ENCODE peak calls at places on chromosomes 3 and 15, in four cellular contexts. X is A549, A is GM23338, U is HCT116. P is an unnamed sample.
A peak's percentile ranks its signal among the peaks of the same experiment; 100 is the strongest.

GRCh38 chr3:36364260-36364659 is 16.0 kb upstream of the STAC start:
- DNase-seq in U (no peak), A (no peak), X (no peak), P (no peak)

GRCh38 chr3:140630866-140631265 is 47.0 kb upstream of the TRIM42 start:
- DNase-seq in A (no peak), X (no peak), U (no peak), P (no peak)

GRCh38 chr3:138078096-138078495 is 37.3 kb downstream of the DZIP1L start:
- DNase-seq in X (no peak), A (no peak), U (peak; percentile 32), P (no peak)

GRCh38 chr15:57849332-57849731 is 142.8 kb downstream of the POLR2M start:
- DNase-seq in A (no peak), X (no peak), U (no peak), P (no peak)

GRCh38 chr15:76994971-76995945 is at the start of gene PSTPIP1:
- DNase-seq in X (no peak), A (no peak), U (no peak), P (no peak)

GRCh38 chr3:134630506-134630905 is 20.3 kb downstream of the KY start:
- DNase-seq in X (no peak), A (no peak), U (no peak), P (no peak)

GRCh38 chr3:184460276-184460675 is 80.4 kb downstream of the CHRD start:
- DNase-seq in X (no peak), U (no peak), A (no peak), P (no peak)

GRCh38 chr3:66656608-66657007 is 155.8 kb upstream of the LRIG1 start:
- DNase-seq in A (no peak), U (no peak), X (no peak), P (no peak)

GRCh38 chr3:152193673-152194267 is 75.0 kb upstream of the MBNL1 start:
- DNase-seq in A (no peak), U (no peak), X (no peak), P (no peak)

GRCh38 chr3:183779896-183780450 is 45.4 kb downstream of the MAP6D1 start:
- DNase-seq in A (no peak), X (no peak), U (no peak), P (no peak)

GRCh38 chr15:51139091-51139490 is 44.4 kb upstream of the TNFAIP8L3 start:
- DNase-seq in X (no peak), U (no peak), A (no peak), P (no peak)

GRCh38 chr3:23199649-23200048 is 3.5 kb upstream of the UBE2E2 start:
- DNase-seq in A (no peak), X (no peak), U (no peak), P (no peak)

GRCh38 chr3:57959407-57960173 is 48.6 kb upstream of the FLNB start:
- DNase-seq in X (no peak), U (no peak), A (peak; percentile 62), P (no peak)

GRCh38 chr15:31387483-31388118 is 61.0 kb downstream of the KLF13 start:
- DNase-seq in A (no peak), X (no peak), U (no peak), P (no peak)

GRCh38 chr15:60774829-60775228 is 295.9 kb upstream of the ICE2 start:
- DNase-seq in X (no peak), A (no peak), U (no peak), P (no peak)

GRCh38 chr3:178350763-178351162 is 185.5 kb upstream of the KCNMB2 start:
- DNase-seq in A (no peak), U (no peak), X (no peak), P (no peak)

GRCh38 chr3:29914861-29915524 is 634.1 kb downstream of the RBMS3 start:
- DNase-seq in U (peak; percentile 7), X (no peak), A (no peak), P (no peak)

GRCh38 chr3:171806200-171807128 is 3.8 kb downstream of the PLD1 start:
- DNase-seq in U (no peak), A (no peak), X (peak; percentile 36), P (peak; percentile 79)

GRCh38 chr15:89362203-89363101 is 27.8 kb upstream of the POLG start:
- DNase-seq in A (peak; percentile 35), X (no peak), U (no peak), P (no peak)

GRCh38 chr15:87949214-87949933 is 307.2 kb downstream of the NTRK3 start:
- DNase-seq in X (no peak), U (no peak), A (no peak), P (no peak)

GRCh38 chr3:126661965-126662364 is 7.0 kb upstream of the TXNRD3 start:
- DNase-seq in X (no peak), A (no peak), U (no peak), P (no peak)

GRCh38 chr3:61929631-61930030 is 368.3 kb downstream of the PTPRG start:
- DNase-seq in U (no peak), A (no peak), X (no peak), P (no peak)

GRCh38 chr3:185297867-185298266 is 44.0 kb upstream of the EHHADH start:
- DNase-seq in U (no peak), A (no peak), X (no peak), P (no peak)

GRCh38 chr3:23162939-23163338 is 40.2 kb upstream of the UBE2E2 start:
- DNase-seq in X (no peak), U (no peak), A (no peak), P (no peak)

GRCh38 chr3:83513677-83514076 is 1445.1 kb upstream of the CADM2 start:
- DNase-seq in X (no peak), U (no peak), A (peak; percentile 62), P (no peak)

GRCh38 chr3:127853681-127854080 is 31.4 kb upstream of the MGLL start:
- DNase-seq in X (no peak), U (no peak), A (peak; percentile 54), P (no peak)

GRCh38 chr15:57500256-57500655 is 91.4 kb upstream of the MYZAP start:
- DNase-seq in U (no peak), X (no peak), A (no peak), P (no peak)

GRCh38 chr15:37981781-37982180 is 47.3 kb downstream of the TMCO5A start:
- DNase-seq in X (no peak), A (peak; percentile 33), U (peak; percentile 39), P (no peak)

DNA sequence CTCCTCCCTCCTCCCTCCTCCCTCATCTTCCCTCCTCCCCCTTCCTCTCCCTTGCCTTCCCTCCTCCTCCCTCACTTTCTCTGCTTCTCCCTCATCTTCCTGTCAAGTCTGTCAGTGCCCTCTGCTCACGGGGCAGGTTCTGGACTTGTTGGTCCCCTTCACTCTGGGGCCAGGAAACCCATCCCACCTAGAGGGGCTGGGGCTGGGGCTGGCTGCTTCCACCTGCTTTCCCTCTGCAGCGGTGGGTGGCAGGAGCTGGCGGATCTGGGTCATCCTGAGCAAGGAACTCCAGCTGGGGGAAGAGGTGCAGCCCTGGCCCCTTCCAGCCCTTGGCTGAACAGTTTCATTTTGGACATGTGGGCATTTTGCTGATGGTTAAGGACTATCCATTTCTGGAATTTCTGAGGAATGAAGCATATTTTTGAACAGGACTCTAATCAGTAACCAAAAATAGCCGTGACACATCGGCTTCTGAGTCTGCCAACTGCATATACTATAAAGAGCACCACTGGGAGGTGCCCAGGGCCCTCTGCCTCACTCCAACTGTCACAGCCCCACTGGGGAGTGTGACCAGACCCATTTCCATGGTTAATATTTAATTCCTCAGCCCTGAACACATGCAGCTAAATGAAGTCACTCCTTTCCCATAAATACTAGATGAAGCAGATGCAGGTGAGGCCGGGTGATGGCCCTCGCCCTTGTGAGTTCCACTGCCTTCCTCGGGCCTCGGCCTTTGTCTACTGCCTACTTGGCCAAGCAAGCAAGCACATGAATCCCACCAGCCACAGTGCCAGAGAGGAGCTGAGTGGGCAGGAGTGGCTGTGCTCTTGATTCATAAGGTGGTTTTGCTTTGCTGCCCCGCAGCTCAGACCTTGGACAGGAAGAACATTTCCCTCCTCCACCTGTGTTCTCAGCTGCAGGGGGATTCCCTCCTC is 39.8 kb downstream of the CHDH start:
- DNase-seq in X (no peak), A (no peak), U (no peak), P (no peak)
- TF ChIP-seq REST in X (no peak), A (no peak), U (no peak), P (no peak)

DNA sequence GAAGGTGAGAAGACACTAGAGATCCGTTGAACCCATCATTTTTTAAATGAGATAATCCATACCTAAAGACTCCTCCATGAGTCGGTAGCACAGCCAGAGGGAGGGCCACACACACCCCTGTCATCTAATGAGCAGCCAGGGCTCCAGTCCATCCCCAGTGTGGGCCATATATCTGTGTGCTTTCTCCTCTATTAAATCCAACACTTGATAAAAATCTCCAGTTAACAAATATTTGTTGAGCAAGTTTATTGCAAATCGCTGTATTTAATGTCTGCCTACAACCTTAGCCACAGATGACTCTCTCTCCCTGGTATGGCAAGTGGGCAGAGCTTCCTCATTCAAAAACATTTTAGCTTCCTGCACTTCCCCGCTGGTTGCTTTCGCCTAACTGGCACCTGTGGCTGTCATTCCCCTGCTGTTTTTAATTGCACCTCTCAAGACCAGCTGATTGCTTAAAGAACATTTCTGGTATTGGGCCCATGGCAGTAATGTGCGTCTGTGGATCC is 82.8 kb downstream of the SMAD3 start:
- DNase-seq in U (no peak), X (no peak), A (no peak), P (no peak)
- H3K27ac ChIP-seq in U (peak overlapping the region; percentile 84), X (peak overlapping the region; percentile 92), A (no peak overlapping the region), P (peak overlapping the region; percentile 100)

GRCh38 chr3:120597445-120598049 is 1.4 kb downstream of the NDUFB4 start:
- DNase-seq in A (no peak), U (no peak), X (no peak), P (no peak)

GRCh38 chr3:120599211-120599610 is 3.1 kb downstream of the NDUFB4 start:
- DNase-seq in X (no peak), A (no peak), U (no peak), P (no peak)

GRCh38 chr3:120596853-120597223 is 702 bp downstream of the NDUFB4 start:
- DNase-seq in U (no peak), A (no peak), X (no peak), P (no peak)

GRCh38 chr3:120595788-120596115 is 384 bp upstream of the NDUFB4 start:
- DNase-seq in A (no peak), X (no peak), U (no peak), P (no peak)

DNA sequence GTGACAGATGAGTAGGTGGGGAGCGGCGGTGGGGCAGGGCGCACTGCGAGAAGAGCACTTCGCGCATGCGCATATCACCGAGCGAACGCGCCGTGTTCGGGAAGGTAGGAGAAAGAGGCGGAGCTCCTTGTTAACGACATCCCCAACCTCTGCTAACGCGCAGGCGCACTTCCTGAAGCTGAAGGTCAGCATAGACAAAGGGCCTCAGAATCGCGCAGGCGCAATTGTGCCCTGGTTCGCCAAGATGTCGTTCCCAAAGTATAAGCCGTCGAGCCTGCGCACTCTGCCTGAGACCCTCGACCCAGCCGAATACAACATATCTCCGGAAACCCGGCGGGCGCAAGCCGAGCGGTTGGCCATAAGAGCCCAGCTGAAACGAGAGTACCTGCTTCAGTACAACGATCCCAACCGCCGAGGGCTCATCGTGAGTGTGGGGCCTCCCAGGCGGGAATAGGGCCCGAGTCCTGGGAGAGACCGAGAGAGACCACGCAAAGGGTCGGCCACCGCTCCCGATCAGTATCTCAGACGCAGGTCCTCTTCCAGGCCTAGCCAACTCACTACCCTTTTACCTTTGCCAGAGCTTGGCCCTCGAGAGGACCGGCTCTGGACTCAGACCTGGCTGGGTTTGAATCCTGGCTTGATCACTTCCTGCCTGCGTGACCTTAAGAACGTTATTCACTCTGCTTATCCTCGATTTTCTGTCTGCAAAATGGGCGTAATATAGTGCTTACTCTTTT is at the start of gene NDUFB4:
- DNase-seq in U (peak; percentile 95), A (peak; percentile 99), X (peak; percentile 92), P (peak; percentile 92)
- TF ChIP-seq REST in U (no peak), A (no peak), X (no peak), P (no peak)

DNA sequence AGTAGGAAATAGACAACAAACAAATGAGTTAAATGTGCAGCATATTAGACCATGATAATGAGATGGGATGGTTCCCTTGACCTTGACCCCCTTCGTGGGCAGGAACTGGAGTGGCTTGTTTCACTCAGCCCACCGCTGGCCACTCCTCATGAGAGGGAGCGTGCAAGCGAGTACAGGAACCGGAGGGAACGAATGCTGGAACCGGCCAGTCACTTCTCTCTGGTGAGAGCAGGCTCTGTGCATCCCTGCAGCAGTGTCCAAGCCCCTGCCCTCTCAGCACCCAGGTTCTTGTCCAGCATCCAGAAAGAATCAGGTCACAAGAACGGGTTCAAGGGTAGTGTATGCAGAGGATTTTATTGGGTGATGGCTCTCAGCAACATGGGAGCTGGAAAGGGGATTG is 17.2 kb upstream of the IREB2 start:
- DNase-seq in U (no peak), A (no peak), X (no peak), P (no peak)
- H3K27ac ChIP-seq in U (no peak overlapping the region), A (no peak overlapping the region), X (no peak overlapping the region), P (no peak overlapping the region)

P was measured in Panc1.